ENCODE peak calls at places on chromosomes 3 and 15, in seven cellular contexts. One of them, this sample, is unnamed.

GRCh38 chr3:150763841-150764483 is 993 bp upstream of the SIAH2 start:
- DNase-seq in GM23338: peak
- DNase-seq in heart right ventricle: peak
- DNase-seq in NCI-H2171 treated with DMSO at 0.1 percent for 48 hours: peak
- DNase-seq in ovary: peak
- DNase-seq in activated CD8-positive, alpha-beta memory T cell treated with anti-CD3 and anti-CD28 coated beads, Interleukin-2, amount 50 U/mL, for 48 hours: peak
- DNase-seq in WTC11: peak
- DNase-seq in this sample: peak

GRCh38 chr15:90496791-90497190 is 32.9 kb upstream of the CRTC3 start:
- DNase-seq in GM23338: no peak
- DNase-seq in heart right ventricle: no peak
- DNase-seq in NCI-H2171 treated with DMSO at 0.1 percent for 48 hours: peak
- DNase-seq in ovary: no peak
- DNase-seq in activated CD8-positive, alpha-beta memory T cell treated with anti-CD3 and anti-CD28 coated beads, Interleukin-2, amount 50 U/mL, for 48 hours: no peak
- DNase-seq in WTC11: no peak
- DNase-seq in this sample: no peak

GRCh38 chr3:64009528-64009927 is 13.8 kb downstream of the PSMD6 start:
- DNase-seq in GM23338: no peak
- DNase-seq in heart right ventricle: no peak
- DNase-seq in NCI-H2171 treated with DMSO at 0.1 percent for 48 hours: no peak
- DNase-seq in ovary: no peak
- DNase-seq in activated CD8-positive, alpha-beta memory T cell treated with anti-CD3 and anti-CD28 coated beads, Interleukin-2, amount 50 U/mL, for 48 hours: no peak
- DNase-seq in WTC11: no peak
- DNase-seq in this sample: no peak

GRCh38 chr3:134428396-134428795 is 54.1 kb upstream of the AMOTL2 start:
- DNase-seq in GM23338: no peak
- DNase-seq in heart right ventricle: no peak
- DNase-seq in NCI-H2171 treated with DMSO at 0.1 percent for 48 hours: no peak
- DNase-seq in ovary: no peak
- DNase-seq in activated CD8-positive, alpha-beta memory T cell treated with anti-CD3 and anti-CD28 coated beads, Interleukin-2, amount 50 U/mL, for 48 hours: no peak
- DNase-seq in WTC11: no peak
- DNase-seq in this sample: no peak

GRCh38 chr3:33911525-33912322 is 113.3 kb downstream of the PDCD6IP start:
- DNase-seq in GM23338: no peak
- DNase-seq in heart right ventricle: no peak
- DNase-seq in NCI-H2171 treated with DMSO at 0.1 percent for 48 hours: no peak
- DNase-seq in ovary: no peak
- DNase-seq in activated CD8-positive, alpha-beta memory T cell treated with anti-CD3 and anti-CD28 coated beads, Interleukin-2, amount 50 U/mL, for 48 hours: no peak
- DNase-seq in WTC11: no peak
- DNase-seq in this sample: no peak

GRCh38 chr15:32687556-32687955 is 30.2 kb upstream of the GREM1 start:
- DNase-seq in GM23338: no peak
- DNase-seq in heart right ventricle: no peak
- DNase-seq in NCI-H2171 treated with DMSO at 0.1 percent for 48 hours: no peak
- DNase-seq in ovary: no peak
- DNase-seq in activated CD8-positive, alpha-beta memory T cell treated with anti-CD3 and anti-CD28 coated beads, Interleukin-2, amount 50 U/mL, for 48 hours: no peak
- DNase-seq in WTC11: no peak
- DNase-seq in this sample: no peak

GRCh38 chr15:40999190-40999589 is 45.9 kb downstream of the CHAC1 start:
- DNase-seq in GM23338: no peak
- DNase-seq in heart right ventricle: no peak
- DNase-seq in NCI-H2171 treated with DMSO at 0.1 percent for 48 hours: no peak
- DNase-seq in ovary: no peak
- DNase-seq in activated CD8-positive, alpha-beta memory T cell treated with anti-CD3 and anti-CD28 coated beads, Interleukin-2, amount 50 U/mL, for 48 hours: no peak
- DNase-seq in WTC11: no peak
- DNase-seq in this sample: no peak

GRCh38 chr3:49104427-49105291 is at the start of gene QARS1:
- DNase-seq in GM23338: peak
- DNase-seq in heart right ventricle: peak
- DNase-seq in NCI-H2171 treated with DMSO at 0.1 percent for 48 hours: peak
- DNase-seq in ovary: peak
- DNase-seq in activated CD8-positive, alpha-beta memory T cell treated with anti-CD3 and anti-CD28 coated beads, Interleukin-2, amount 50 U/mL, for 48 hours: peak
- DNase-seq in WTC11: peak
- DNase-seq in this sample: peak

GRCh38 chr15:38554354-38554753 is 10.3 kb downstream of the RASGRP1 start:
- DNase-seq in GM23338: no peak
- DNase-seq in heart right ventricle: no peak
- DNase-seq in NCI-H2171 treated with DMSO at 0.1 percent for 48 hours: no peak
- DNase-seq in ovary: no peak
- DNase-seq in activated CD8-positive, alpha-beta memory T cell treated with anti-CD3 and anti-CD28 coated beads, Interleukin-2, amount 50 U/mL, for 48 hours: no peak
- DNase-seq in WTC11: no peak
- DNase-seq in this sample: no peak

This sample was measured in hepatocyte.